ENCODE peak calls at places on chromosomes 2 and 18, in five cellular contexts. G, X, K, H and V are unnamed samples.

GRCh38 chr2:234436482-234436837 is 60.4 kb downstream of the ARL4C start:
- DNase-seq in G (no peak), X (no peak), K (no peak), H (no peak), V (no peak)

GRCh38 chr18:59980052-59980668 is 80.4 kb downstream of the PMAIP1 start:
- DNase-seq in G (no peak), X (no peak), K (no peak), H (no peak), V (no peak)

GRCh38 chr18:63071566-63072175 is 247.9 kb downstream of the BCL2 start:
- DNase-seq in G (no peak), X (no peak), K (no peak), H (no peak), V (no peak)

GRCh38 chr18:832085-832681 is 20.1 kb upstream of the YES1 start:
- DNase-seq in G (no peak), X (no peak), K (peak), H (no peak), V (no peak)

GRCh38 chr2:175356901-175357300 is 175.4 kb upstream of the ATP5MC3 start:
- DNase-seq in G (no peak), X (no peak), K (no peak), H (no peak), V (no peak)

GRCh38 chr2:26577442-26578433 is 63.4 kb downstream of the CIB4 start:
- DNase-seq in G (no peak), X (peak), K (peak), H (peak), V (peak)

GRCh38 chr2:8676191-8676914 is 5.5 kb upstream of the ID2 start:
- DNase-seq in G (no peak), X (peak), K (no peak), H (peak), V (peak)

GRCh38 chr18:44826418-44827259 is 146.0 kb downstream of the SETBP1 start:
- DNase-seq in G (peak), X (peak), K (peak), H (no peak), V (no peak)